ENCODE peak calls at places on chromosomes 6 and 20, in nine cellular contexts. T is choroid plexus epithelial cell, Q is WERI-Rb-1, U is sigmoid colon, E is AG10803, F is left ventricle myocardium inferior, N is B cell, J is OCI-LY7, Z is BJ. V is an unnamed sample.
A peak's percentile ranks its signal among the peaks of the same experiment; 100 is the strongest.

GRCh38 chr6:17653198-17653881 is 53.2 kb downstream of the FAM8A1 start:
- DNase-seq in Q (no peak), E (no peak), T (no peak), J (no peak), F (no peak), Z (no peak), U (no peak), N (no peak), V (no peak)

GRCh38 chr20:25632940-25633790 is 9.4 kb upstream of the NANP start:
- DNase-seq in E (peak; percentile 9), J (no peak), Q (no peak), N (no peak), F (no peak), Z (peak; percentile 20), U (no peak), T (no peak), V (no peak)

GRCh38 chr6:134373966-134374365 is 56.1 kb upstream of the SGK1 start:
- DNase-seq in N (no peak), Q (no peak), U (no peak), Z (no peak), E (no peak), T (no peak), J (no peak), F (no peak), V (no peak)

GRCh38 chr6:49336514-49337131 is 126.4 kb downstream of the MMUT start:
- DNase-seq in Z (no peak), J (peak; percentile 23), N (no peak), T (peak; percentile 63), Q (peak; percentile 72), F (no peak), U (no peak), E (no peak), V (no peak)

GRCh38 chr6:150191809-150192208 is 49.0 kb downstream of the PPP1R14C start:
- DNase-seq in T (peak; percentile 6), Z (no peak), N (no peak), Q (no peak), U (no peak), F (no peak), J (no peak), E (peak; percentile 67), V (no peak)

GRCh38 chr20:19588731-19589130 is 169.3 kb upstream of the RIN2 start:
- DNase-seq in Q (no peak), E (peak; percentile 3), F (no peak), U (peak; percentile 74), Z (no peak), T (no peak), N (no peak), J (no peak), V (no peak)

GRCh38 chr20:62617711-62618483 is 24.4 kb upstream of the SLCO4A1 start:
- DNase-seq in Z (no peak), E (no peak), N (peak; percentile 63), F (peak; percentile 76), Q (no peak), U (peak; percentile 81), T (no peak), J (peak; percentile 46), V (peak; percentile 70)

GRCh38 chr6:159756508-159756907 is 5.3 kb upstream of the ACAT2 start:
- DNase-seq in N (no peak), T (no peak), U (no peak), E (no peak), Z (no peak), F (no peak), J (no peak), Q (no peak), V (no peak)

GRCh38 chr20:37081717-37082289 is 14.0 kb downstream of the RBL1 start:
- DNase-seq in N (peak; percentile 40), F (no peak), J (no peak), T (peak; percentile 52), Z (no peak), Q (no peak), E (no peak), U (no peak), V (no peak)

GRCh38 chr6:139764498-139764986 is 390.1 kb upstream of the CITED2 start:
- DNase-seq in U (no peak), F (no peak), E (peak; percentile 99), Z (peak; percentile 98), J (no peak), Q (no peak), N (no peak), T (peak; percentile 98), V (peak; percentile 32)

GRCh38 chr6:167691566-167692312 is 135.0 kb upstream of the AFDN start:
- DNase-seq in Z (no peak), E (no peak), N (no peak), F (no peak), Q (no peak), U (peak; percentile 17), J (no peak), T (no peak), V (no peak)

GRCh38 chr20:44651507-44652373 is at the start of gene ADA:
- DNase-seq in Z (no peak), F (peak; percentile 78), N (no peak), T (peak; percentile 32), U (peak; percentile 81), E (peak; percentile 43), Q (peak; percentile 54), J (peak; percentile 78), V (peak; percentile 73)

GRCh38 chr6:7479801-7480266 is 61.6 kb upstream of the DSP start:
- DNase-seq in U (no peak), E (peak; percentile 77), Q (no peak), Z (no peak), N (no peak), J (no peak), F (no peak), T (peak; percentile 52), V (no peak)

GRCh38 chr6:70099732-70100131 is 203.2 kb downstream of the COL9A1 start:
- DNase-seq in N (no peak), J (no peak), Z (no peak), Q (no peak), E (no peak), F (no peak), U (no peak), T (no peak), V (no peak)

GRCh38 chr6:35610830-35611229 is 77.9 kb downstream of the FKBP5 start:
- DNase-seq in N (no peak), Z (no peak), E (no peak), Q (no peak), T (no peak), J (no peak), F (no peak), U (no peak), V (no peak)

GRCh38 chr6:144657691-144658090 is 372.6 kb downstream of the UTRN start:
- DNase-seq in E (no peak), Z (no peak), T (peak; percentile 87), Q (no peak), N (no peak), U (no peak), J (no peak), F (no peak), V (no peak)

GRCh38 chr6:139187489-139187888 is 52.6 kb downstream of the HECA start:
- DNase-seq in E (no peak), J (no peak), Z (no peak), Q (no peak), F (no peak), T (no peak), U (no peak), N (no peak), V (no peak)

GRCh38 chr6:170048615-170049256 is 242.1 kb downstream of the DLL1 start:
- DNase-seq in J (no peak), Q (no peak), F (no peak), N (no peak), T (peak; percentile 8), E (peak; percentile 60), U (peak; percentile 91), Z (no peak), V (no peak)

GRCh38 chr6:107698146-107698545 is 126.0 kb downstream of the SCML4 start:
- DNase-seq in U (no peak), Z (peak; percentile 13), E (peak; percentile 85), J (no peak), F (no peak), T (peak; percentile 62), Q (no peak), N (no peak), V (no peak)
- TF ChIP-seq CTCF in U (no peak), Z (no peak), E (no peak), J (no peak), F (no peak), T (no peak), Q (no peak), N (no peak), V (no peak)

DNA sequence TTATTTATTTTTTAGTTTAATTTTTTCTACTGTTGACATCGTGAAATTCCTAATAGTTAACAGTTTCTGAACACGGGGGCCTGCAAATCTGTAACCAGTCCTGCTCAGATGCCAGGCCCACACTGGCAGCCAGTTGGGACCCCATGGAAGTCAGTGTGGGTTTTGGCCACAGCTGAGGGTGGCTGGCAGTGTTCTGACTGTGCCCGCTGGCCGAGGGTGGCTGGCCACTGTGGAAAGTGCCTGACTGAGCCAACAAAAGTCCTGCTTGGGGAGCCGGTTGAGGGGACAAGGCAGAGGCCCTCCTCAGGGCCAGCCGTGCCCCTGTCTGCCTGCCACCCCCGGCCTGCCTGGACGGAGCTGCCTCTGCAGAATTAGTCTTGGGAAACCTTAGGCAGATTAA is 4.1 kb upstream of the PMEPA1 start:
- DNase-seq in Z (no peak), Q (no peak), U (no peak), F (no peak), E (no peak), N (no peak), T (no peak), J (no peak), V (no peak)
- TF ChIP-seq CTCF in Z (no peak), Q (no peak), U (no peak), F (no peak), E (no peak), N (no peak), T (no peak), J (no peak), V (no peak)

GRCh38 chr6:33661118-33661838 is 40.2 kb downstream of the ITPR3 start:
- DNase-seq in U (no peak), N (no peak), Q (no peak), F (no peak), J (no peak), T (no peak), Z (no peak), E (no peak), V (no peak)
- TF ChIP-seq CTCF in U (no peak), N (no peak), Q (no peak), F (no peak), J (no peak), T (no peak), Z (no peak), E (no peak), V (no peak)

GRCh38 chr20:22101606-22102005 is 396.1 kb downstream of the PAX1 start:
- DNase-seq in U (no peak), N (no peak), J (no peak), Z (no peak), F (no peak), Q (no peak), E (no peak), T (no peak), V (no peak)

DNA sequence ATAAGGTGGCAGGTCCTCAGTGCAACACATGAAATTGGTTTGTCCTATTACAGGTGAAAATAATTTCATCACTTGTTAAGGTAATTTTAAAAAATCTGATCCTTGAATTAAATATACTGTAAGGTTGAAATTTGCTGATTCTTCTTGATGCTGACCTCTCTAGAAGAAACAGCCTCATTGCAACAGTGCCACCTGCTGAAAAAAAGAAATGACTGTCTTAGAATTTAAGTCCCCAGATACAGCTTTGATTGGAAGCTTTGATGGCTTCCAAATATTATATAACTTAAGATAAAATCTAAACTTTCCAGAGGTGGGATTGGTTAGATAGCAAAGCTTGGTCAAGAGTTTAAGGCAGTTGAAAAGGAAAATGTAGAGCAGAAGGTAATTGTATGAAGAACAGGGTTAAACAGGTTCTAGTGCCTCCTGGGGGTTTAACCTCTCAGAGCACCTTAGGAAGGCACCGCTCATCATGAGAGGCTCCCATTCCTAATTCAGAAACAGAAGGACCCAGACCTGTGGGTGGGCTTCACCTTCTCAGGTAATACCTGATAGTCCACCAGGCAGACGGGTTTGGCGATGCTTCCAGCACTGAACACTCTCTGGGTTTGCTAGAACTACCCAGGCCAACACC is 401.0 kb downstream of the PAX1 start:
- DNase-seq in Z (no peak), E (peak; percentile 65), U (no peak), Q (no peak), N (no peak), T (peak; percentile 37), F (no peak), J (peak; percentile 18), V (no peak)
- TF ChIP-seq CTCF in Z (no peak), E (peak; percentile 67), U (peak; percentile 52), Q (no peak), N (no peak), T (peak; percentile 36), F (peak; percentile 51), J (peak; percentile 73), V (no peak)